ENCODE peak calls at places on chromosomes 12 and 14, in ten cellular contexts. X, P, U, O, C, N, I, W, F and Z are unnamed samples.

GRCh38 chr12:88339254-88339949 is 197.3 kb downstream of the TMTC3 start:
- DNase-seq in O (peak; percentile 85), W (no peak), C (peak; percentile 39), P (no peak), N (no peak), U (no peak), X (peak; percentile 2), I (peak; percentile 43), F (no peak), Z (no peak)

GRCh38 chr12:80830533-80831088 is 107.1 kb downstream of the LIN7A start:
- DNase-seq in C (no peak), X (no peak), P (no peak), W (no peak), O (no peak), F (no peak), U (no peak), I (no peak), N (no peak), Z (no peak)

GRCh38 chr14:29227631-29228030 is 461.0 kb downstream of the FOXG1 start:
- DNase-seq in P (no peak), W (no peak), N (no peak), U (no peak), I (peak; percentile 56), O (peak; percentile 63), C (peak; percentile 63), X (no peak), F (no peak), Z (no peak)

GRCh38 chr14:49621114-49621881 is 699 bp downstream of the MGAT2 start:
- DNase-seq in F (peak; percentile 91), X (peak; percentile 86), I (peak; percentile 42), U (peak; percentile 60), P (no peak), N (peak; percentile 75), W (peak; percentile 71), O (peak; percentile 28), C (peak; percentile 61), Z (no peak)

GRCh38 chr14:100410056-100410565 is 87.0 kb downstream of the SLC25A47 start:
- DNase-seq in C (peak; percentile 91), O (peak; percentile 67), I (no peak), W (no peak), U (no peak), F (no peak), X (no peak), P (peak; percentile 76), N (no peak), Z (no peak)

GRCh38 chr14:20606190-20606901 is 15.2 kb upstream of the RNASE12 start:
- DNase-seq in W (no peak), P (no peak), N (peak; percentile 54), U (no peak), O (peak; percentile 34), C (peak; percentile 70), I (peak; percentile 50), X (no peak), F (no peak), Z (no peak)

GRCh38 chr14:61710853-61711817 is 15.8 kb downstream of the HIF1A start:
- DNase-seq in W (no peak), U (no peak), N (no peak), P (no peak), I (no peak), F (no peak), C (peak; percentile 40), X (peak; percentile 34), O (no peak), Z (no peak)

GRCh38 chr14:62655161-62655560 is 390.1 kb downstream of the KCNH5 start:
- DNase-seq in F (no peak), C (peak; percentile 10), P (no peak), U (no peak), W (no peak), N (no peak), O (peak; percentile 49), X (no peak), I (no peak), Z (no peak)

GRCh38 chr14:102759416-102759815 is 17.8 kb upstream of the TRAF3 start:
- DNase-seq in O (no peak), U (no peak), N (no peak), P (no peak), X (no peak), F (no peak), C (no peak), W (no peak), I (no peak), Z (no peak)

GRCh38 chr12:27095346-27095745 is 13.0 kb upstream of the C12orf71 start:
- DNase-seq in F (no peak), U (peak; percentile 22), X (no peak), P (no peak), O (no peak), N (no peak), I (no peak), C (no peak), W (no peak), Z (no peak)

GRCh38 chr14:76348898-76349297 is 27.0 kb upstream of the ESRRB start:
- DNase-seq in W (peak; percentile 25), I (peak; percentile 35), C (peak; percentile 59), P (peak; percentile 12), O (peak; percentile 29), U (peak; percentile 15), X (no peak), N (no peak), F (peak; percentile 71), Z (peak; percentile 20)

GRCh38 chr12:110906088-110906487 is 14.3 kb downstream of the MYL2 start:
- DNase-seq in O (no peak), W (no peak), F (no peak), P (no peak), I (no peak), X (peak; percentile 76), N (no peak), C (no peak), U (no peak), Z (no peak)

GRCh38 chr12:131895640-131896079 is 1.2 kb downstream of the ULK1 start:
- DNase-seq in C (no peak), I (peak; percentile 18), O (no peak), W (no peak), X (no peak), U (no peak), F (no peak), N (no peak), P (no peak), Z (no peak)

DNA sequence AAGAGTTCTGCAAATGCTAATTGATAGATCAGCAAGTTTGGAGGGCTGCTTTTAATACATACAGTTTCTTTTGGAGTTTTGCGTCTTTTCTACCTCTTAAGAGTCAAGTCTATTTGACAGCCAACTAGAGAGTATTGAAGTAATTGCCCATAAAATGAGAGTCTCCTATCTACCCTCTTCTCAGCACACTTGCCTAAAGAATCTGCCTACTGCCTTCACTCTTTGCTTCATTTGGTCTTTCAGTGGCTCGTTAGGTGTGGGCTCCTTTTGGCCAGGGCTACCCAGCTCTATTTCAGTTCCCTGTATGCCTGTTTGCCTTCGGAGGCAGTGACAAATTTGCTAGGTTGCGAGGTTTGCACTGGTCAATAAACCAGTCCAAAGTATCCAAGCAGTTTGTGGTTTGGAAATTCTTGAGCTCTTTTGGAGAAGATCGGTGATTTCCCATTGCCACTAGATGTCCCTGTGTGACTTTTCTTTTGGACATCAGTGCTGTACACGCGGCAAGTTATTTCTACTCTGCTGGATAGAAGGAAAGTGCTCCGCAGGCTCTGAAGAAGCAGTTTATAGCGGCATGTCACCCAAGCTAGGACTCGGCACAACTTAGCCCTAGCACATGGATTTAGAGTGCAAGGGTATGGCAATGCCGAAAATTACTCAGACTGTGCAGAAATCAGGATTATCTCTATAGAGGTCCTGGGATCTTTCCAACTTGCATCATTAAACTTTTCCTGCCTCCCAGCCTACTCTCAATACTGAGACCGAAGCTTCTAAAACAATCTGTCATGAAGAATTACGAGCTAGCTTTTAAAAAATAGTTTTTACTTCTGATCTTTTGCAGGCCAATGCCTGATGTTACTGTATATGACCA is 38.6 kb downstream of the MGST1 start:
- DNase-seq in P (peak; percentile 16), F (no peak), O (peak; percentile 70), X (peak; percentile 10), I (peak; percentile 85), W (no peak), C (peak; percentile 87), N (peak; percentile 23), U (no peak), Z (peak; percentile 3)
- TF ChIP-seq CTCF in P (peak; percentile 28), F (peak; percentile 19), O (peak; percentile 67), X (peak; percentile 20), I (peak; percentile 43), W (peak; percentile 53), C (peak; percentile 60), N (no peak), U (no peak), Z (peak; percentile 28)

DNA sequence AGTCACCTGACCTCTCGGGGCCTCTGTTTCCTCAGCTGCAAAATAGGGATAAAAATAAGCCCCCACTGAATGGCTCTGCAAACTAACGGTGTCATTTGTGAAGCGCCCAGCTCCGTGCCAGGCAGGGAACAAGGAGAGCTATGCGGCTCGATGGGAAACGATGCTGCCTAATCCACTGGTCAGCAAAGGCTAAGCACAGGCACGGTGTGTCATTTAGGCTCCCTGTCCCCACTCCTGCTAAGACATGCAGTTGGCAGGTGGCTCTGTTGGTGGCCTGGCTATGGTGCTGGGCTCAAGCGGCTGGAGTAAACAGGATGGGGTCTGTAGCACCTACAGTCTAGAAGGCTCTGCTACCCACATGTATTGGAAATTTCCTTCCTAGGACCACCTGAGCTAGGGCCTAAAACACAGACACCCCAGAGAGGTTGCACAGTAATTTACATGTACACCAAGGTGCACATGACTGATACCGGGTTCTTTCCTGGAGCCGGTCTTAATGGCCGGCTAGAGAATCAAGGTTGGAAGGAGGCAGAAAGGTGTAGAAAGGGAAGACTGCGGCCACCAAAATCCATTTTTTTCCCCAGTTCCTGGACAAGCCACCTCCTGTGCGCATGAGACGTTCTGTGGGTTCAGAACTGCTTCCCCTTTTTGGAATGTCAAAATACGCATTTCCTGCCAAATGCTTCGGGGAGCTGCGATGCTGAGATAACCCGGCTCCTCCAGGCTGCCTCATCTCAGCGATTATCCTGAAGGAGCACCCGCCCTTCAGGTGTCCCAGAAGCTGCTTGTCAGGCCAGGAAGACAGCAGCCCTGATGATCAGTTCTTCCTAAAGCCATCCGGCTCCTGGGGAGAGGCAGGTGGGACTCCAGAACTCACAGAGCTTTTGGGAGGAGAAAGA is 1.0 kb downstream of the CACNA2D4 start:
- DNase-seq in N (no peak), C (no peak), P (no peak), W (no peak), X (no peak), I (no peak), U (no peak), F (no peak), O (no peak), Z (no peak)
- H3K4me3 ChIP-seq in N (no peak overlapping the region), C (no peak overlapping the region), P (no peak overlapping the region), W (peak overlapping the region; percentile 36), X (no peak overlapping the region), I (no peak overlapping the region), U (no peak overlapping the region), F (peak overlapping the region; percentile 39), O (no peak overlapping the region), Z (no peak overlapping the region)

DNA sequence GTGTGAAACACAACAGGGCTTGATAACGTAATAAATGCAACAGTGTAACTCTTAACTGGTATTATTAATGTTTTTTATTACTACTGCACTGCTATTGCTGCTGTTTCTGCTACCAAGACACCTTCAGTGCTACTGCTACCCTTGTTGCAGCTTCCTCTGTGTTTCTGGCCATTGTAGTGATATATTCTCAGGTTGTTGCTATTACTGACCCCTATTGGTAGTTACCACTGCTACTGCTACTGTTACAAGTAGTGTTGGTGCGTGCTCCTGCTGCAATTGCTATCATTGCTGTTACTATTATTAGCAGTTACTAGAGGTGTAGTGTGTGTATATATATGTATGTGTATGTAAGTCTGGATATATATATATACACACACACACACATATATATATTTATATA is 87.2 kb upstream of the PTPRB start:
- DNase-seq in U (no peak), O (peak; percentile 1), C (peak; percentile 27), N (no peak), W (no peak), P (no peak), I (peak; percentile 7), X (peak; percentile 15), F (no peak), Z (no peak)
- TF ChIP-seq CTCF in U (no peak), O (peak; percentile 14), C (peak; percentile 37), N (no peak), W (peak; percentile 47), P (no peak), I (no peak), X (no peak), F (no peak), Z (peak; percentile 31)

GRCh38 chr12:122094735-122095561 is 16.4 kb downstream of the MLXIP start:
- DNase-seq in C (peak; percentile 67), P (no peak), I (peak; percentile 71), F (no peak), N (no peak), X (no peak), U (no peak), O (peak; percentile 53), W (no peak), Z (no peak)
- H3K4me3 ChIP-seq in C (no peak overlapping the region), P (no peak overlapping the region), I (no peak overlapping the region), F (no peak overlapping the region), N (no peak overlapping the region), X (no peak overlapping the region), U (no peak overlapping the region), O (no peak overlapping the region), W (no peak overlapping the region), Z (no peak overlapping the region)